ENCODE peak calls at places on chromosomes 1 and 21, in four cellular contexts. H is neuronal stem cell, Q is HT-29, Z is amniotic epithelial cell. O is an unnamed sample.

GRCh38 chr1:192795913-192796312 is 12.9 kb upstream of the RGS2 start:
- DNase-seq in H (no peak), Q (no peak), Z (no peak), O (no peak)

GRCh38 chr21:34367320-34367935 is 3.6 kb downstream of the KCNE2 start:
- DNase-seq in H (no peak), Q (peak), Z (peak), O (peak)

GRCh38 chr1:84145051-84145450 is 980 bp downstream of the PRKACB start:
- DNase-seq in H (no peak), Q (no peak), Z (no peak), O (no peak)

GRCh38 chr1:233635765-233636502 is 22.0 kb downstream of the KCNK1 start:
- DNase-seq in H (no peak), Q (no peak), Z (no peak), O (no peak)

GRCh38 chr21:39061766-39062165 is 121.5 kb downstream of the PSMG1 start:
- DNase-seq in H (no peak), Q (no peak), Z (no peak), O (no peak)

GRCh38 chr1:8687053-8687452 is 130.4 kb downstream of the RERE start:
- DNase-seq in H (no peak), Q (peak), Z (peak), O (no peak)

GRCh38 chr21:42746593-42747266 is 93.3 kb downstream of the PDE9A start:
- DNase-seq in H (no peak), Q (no peak), Z (no peak), O (no peak)

GRCh38 chr1:53069663-53070327 is 7.8 kb downstream of the PODN start:
- DNase-seq in H (no peak), Q (no peak), Z (no peak), O (peak)

GRCh38 chr1:22805672-22806038 is 95.0 kb downstream of the EPHB2 start:
- DNase-seq in H (no peak), Q (no peak), Z (no peak), O (no peak)

GRCh38 chr1:117795190-117795589 is 134.2 kb downstream of the GDAP2 start:
- DNase-seq in H (no peak), Q (no peak), Z (peak), O (no peak)